ENCODE peak calls at places on chromosomes 11 and 22, in eight cellular contexts. X is tibial nerve, L is IMR-90, Q is ovary, P is DND-41, V is mesendoderm, K is gastrocnemius medialis, C is dorsolateral prefrontal cortex. S is an unnamed sample.

GRCh38 chr11:12675951-12676711 is 1.9 kb downstream of the TEAD1 start:
- DNase-seq in X (no peak), L (peak), Q (peak), P (no peak), V (peak), K (peak), C (no peak), S (no peak)

GRCh38 chr11:412641-413119 is 2.1 kb downstream of the SIGIRR start:
- DNase-seq in X (no peak), L (no peak), Q (no peak), P (no peak), V (no peak), K (no peak), C (no peak), S (no peak)

GRCh38 chr22:25334091-25334490 is 114.7 kb downstream of the CRYBB2 start:
- DNase-seq in X (no peak), L (peak), Q (no peak), P (peak), V (peak), K (no peak), C (no peak), S (peak)

GRCh38 chr11:130457909-130458729 is 9.7 kb downstream of the ADAMTS15 start:
- DNase-seq in X (no peak), L (no peak), Q (no peak), P (no peak), V (no peak), K (no peak), C (no peak), S (no peak)

GRCh38 chr11:18230859-18231258 is 5.7 kb downstream of the SAA4 start:
- DNase-seq in X (no peak), L (no peak), Q (no peak), P (no peak), V (no peak), K (no peak), C (no peak), S (no peak)

GRCh38 chr22:48335442-48336139 is 1492.1 kb downstream of the BRD1 start:
- DNase-seq in X (no peak), L (no peak), Q (no peak), P (no peak), V (peak), K (no peak), C (no peak), S (no peak)

GRCh38 chr22:21791635-21792625 is 56.3 kb upstream of the YPEL1 start:
- DNase-seq in X (no peak), L (peak), Q (no peak), P (no peak), V (no peak), K (no peak), C (no peak), S (no peak)

GRCh38 chr11:134664447-134664846 is 252.4 kb upstream of the B3GAT1 start:
- DNase-seq in X (no peak), L (no peak), Q (no peak), P (peak), V (no peak), K (no peak), C (no peak), S (no peak)

GRCh38 chr11:121318848-121319834 is 26.6 kb downstream of the SC5D start:
- DNase-seq in X (no peak), L (peak), Q (no peak), P (peak), V (peak), K (no peak), C (no peak), S (peak)

GRCh38 chr11:66631883-66632282 is 6.6 kb upstream of the RBM4 start:
- DNase-seq in X (no peak), L (no peak), Q (no peak), P (no peak), V (no peak), K (no peak), C (no peak), S (no peak)

GRCh38 chr11:121129362-121130340 is 28.6 kb downstream of the TECTA start:
- DNase-seq in X (no peak), L (no peak), Q (no peak), P (no peak), V (peak), K (no peak), C (no peak), S (no peak)

GRCh38 chr11:6925636-6926207 is 504 bp upstream of the ZNF215 start:
- DNase-seq in X (no peak), L (peak), Q (no peak), P (no peak), V (peak), K (no peak), C (no peak), S (no peak)

GRCh38 chr11:47104337-47104950 is 72.2 kb downstream of the ARFGAP2 start:
- DNase-seq in X (no peak), L (peak), Q (no peak), P (no peak), V (peak), K (no peak), C (no peak), S (no peak)

GRCh38 chr11:107157146-107157808 is 139.0 kb upstream of the GUCY1A2 start:
- DNase-seq in X (no peak), L (no peak), Q (no peak), P (no peak), V (peak), K (no peak), C (no peak), S (no peak)

GRCh38 chr11:71979582-71979981 is 19.1 kb upstream of the IL18BP start:
- DNase-seq in X (no peak), L (no peak), Q (no peak), P (no peak), V (no peak), K (no peak), C (no peak), S (no peak)

GRCh38 chr11:117421041-117421440 is 93.4 kb downstream of the CEP164 start:
- DNase-seq in X (no peak), L (no peak), Q (no peak), P (no peak), V (no peak), K (no peak), C (no peak), S (no peak)

DNA sequence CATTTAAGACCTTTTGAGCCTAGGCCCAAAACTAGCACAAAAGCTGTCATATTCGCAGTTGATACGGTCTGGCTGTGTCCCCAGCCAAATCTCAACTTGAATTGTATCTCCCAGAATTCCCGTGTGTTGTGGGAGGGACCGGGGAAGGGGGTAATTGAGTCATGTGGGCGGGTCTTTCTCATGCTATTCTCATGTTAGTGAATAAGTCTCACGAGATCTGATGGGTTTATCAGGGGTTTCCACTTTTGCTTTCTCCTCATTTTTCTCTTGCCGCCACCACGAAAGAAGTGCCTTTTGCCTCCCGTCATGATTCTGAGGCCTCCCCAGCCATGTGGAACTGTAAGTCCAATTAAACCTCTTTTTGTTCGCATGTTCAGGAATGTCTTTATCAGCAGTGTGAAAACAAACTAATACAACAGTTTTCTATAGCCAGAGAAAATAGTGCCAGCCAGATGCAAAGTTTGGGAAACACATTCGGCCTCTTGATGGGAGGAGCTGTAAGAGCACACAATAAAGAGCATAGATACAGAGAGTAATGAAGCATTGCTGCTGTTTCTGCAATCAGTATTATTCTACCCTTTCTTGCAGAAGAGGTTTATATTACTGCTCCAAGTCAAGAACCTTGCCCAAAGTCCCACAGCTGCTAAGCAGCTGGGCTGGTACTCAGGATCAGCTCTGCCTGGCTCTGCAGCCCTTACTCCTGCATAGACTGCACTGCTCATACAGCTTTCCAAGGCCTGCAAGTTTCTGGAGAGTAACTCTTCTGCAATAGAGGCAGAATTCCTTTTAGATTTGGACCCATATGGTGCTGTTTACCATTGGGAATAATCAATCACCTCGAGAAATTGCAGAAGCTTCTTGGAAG is 2.0 kb upstream of the ZNF195 start:
- DNase-seq in X (no peak), L (no peak), Q (peak), P (no peak), V (peak), K (no peak), C (no peak), S (no peak)
- H3K27ac ChIP-seq in X (no peak), L (no peak), Q (no peak), P (no peak), V (no peak), K (no peak), C (no peak), S (no peak)

DNA sequence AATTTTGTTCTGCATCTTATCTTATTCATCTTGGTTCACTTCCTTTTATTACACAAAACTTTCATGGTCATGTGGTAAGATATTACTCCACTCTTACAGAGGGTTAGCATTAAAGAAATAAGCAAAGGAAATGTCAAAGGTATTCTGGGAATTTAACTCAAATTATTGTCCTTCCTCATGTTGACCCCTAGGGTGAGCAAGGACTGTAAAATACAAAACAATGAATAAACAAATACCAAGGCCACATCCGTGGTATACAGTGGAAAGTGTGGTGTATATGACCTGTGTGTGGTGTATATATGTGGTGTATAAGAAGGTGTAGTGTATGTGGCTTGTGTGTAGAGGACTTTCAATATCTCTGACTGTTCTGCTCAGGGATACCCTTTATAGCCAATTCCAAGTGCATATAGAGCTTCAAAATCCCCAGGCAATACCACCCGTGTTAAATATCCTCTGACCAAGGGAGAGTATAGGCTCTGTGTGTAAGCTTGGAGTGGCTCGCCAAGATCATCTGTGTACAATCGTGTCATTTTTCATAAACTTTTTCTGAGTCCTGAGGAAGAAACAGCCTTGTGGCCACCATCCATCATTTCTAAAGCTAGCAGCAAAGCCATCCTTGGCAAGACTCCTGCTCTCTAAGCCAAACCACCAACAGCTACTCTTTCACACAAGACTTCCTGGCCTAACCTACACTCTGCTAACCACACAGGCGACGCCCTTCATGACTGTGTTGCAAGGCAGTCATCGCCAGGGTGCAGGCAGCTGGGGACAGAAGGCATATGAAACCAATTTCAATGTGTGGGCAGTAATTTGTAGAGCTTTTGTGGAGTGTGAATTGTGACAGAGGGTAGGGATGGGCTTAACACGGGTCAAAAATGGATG is 548.0 kb downstream of the ETS1 start:
- DNase-seq in X (no peak), L (peak), Q (no peak), P (peak), V (no peak), K (no peak), C (no peak), S (peak)
- H3K4me3 ChIP-seq in X (no peak), L (no peak), Q (no peak), P (peak), V (no peak), K (no peak), C (no peak), S (peak)

GRCh38 chr22:35971418-35972119 is 57.1 kb downstream of the RBFOX2 start:
- DNase-seq in X (no peak), L (peak), Q (peak), P (no peak), V (peak), K (no peak), C (no peak), S (no peak)
- H3K27ac ChIP-seq in X (peak), L (peak), Q (peak), P (no peak), V (no peak), K (peak), C (peak), S (no peak)

DNA sequence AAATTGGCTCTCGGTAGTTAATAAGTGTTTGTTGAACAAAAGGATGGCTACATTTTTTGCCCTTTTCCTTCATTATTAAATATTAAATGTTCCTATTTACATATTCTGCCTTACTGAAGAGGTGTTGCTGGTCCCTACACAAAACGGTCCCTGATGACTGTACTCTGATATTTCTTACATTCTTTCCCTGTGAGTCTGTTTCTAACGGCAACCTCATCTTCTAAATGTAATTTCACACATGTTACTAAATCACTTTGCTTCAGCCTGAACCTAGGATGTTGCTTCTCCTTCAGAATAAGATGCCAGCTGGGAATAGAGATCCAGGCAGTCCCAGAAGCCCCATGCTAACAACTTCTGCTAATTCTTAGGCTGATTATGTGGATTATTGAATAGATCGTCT is 50.3 kb downstream of the SPON1 start:
- DNase-seq in X (no peak), L (peak), Q (no peak), P (no peak), V (no peak), K (no peak), C (no peak), S (no peak)
- H3K4me3 ChIP-seq in X (no peak), L (no peak), Q (no peak), P (no peak), V (no peak), K (no peak), C (no peak), S (no peak)

DNA sequence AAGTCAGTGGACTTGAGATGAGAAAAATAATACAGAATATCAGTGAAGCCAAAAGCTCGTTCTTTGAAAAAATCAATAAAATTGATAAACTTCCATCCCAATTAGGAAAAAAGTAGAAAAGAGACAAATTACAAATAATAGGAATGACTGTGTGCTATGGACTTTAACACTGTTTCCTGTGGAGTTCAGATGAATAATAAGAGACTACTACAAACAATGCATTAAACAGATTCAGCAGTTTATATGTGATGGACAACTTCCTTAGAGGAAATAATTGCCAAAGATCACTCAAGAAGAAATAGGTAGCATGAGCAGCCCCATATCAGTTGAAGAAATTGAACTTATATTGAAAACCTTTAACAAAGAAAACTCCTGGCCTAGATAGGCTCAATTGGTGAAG is 99.7 kb downstream of the PPP6R3 start:
- DNase-seq in X (no peak), L (no peak), Q (no peak), P (no peak), V (no peak), K (no peak), C (no peak), S (no peak)
- H3K27ac ChIP-seq in X (no peak), L (no peak), Q (no peak), P (no peak), V (no peak), K (no peak), C (no peak), S (no peak)

S was measured in CD4-positive, CD25-positive, alpha-beta regulatory T cell.